ENCODE peak calls at places on chromosomes 1 and 21, in five cellular contexts. O is HCT116, W is left ventricle myocardium inferior, S is BE2C, P is mammary epithelial cell. H is an unnamed sample.

GRCh38 chr1:201916649-201917249 is 28.1 kb downstream of the SHISA4 start:
- DNase-seq in W (peak; percentile 41), S (peak; percentile 90), P (peak; percentile 61), O (no peak), H (peak; percentile 92)

GRCh38 chr1:12616709-12617373 is 1.2 kb downstream of the DHRS3 start:
- DNase-seq in P (peak; percentile 49), S (no peak), O (no peak), W (peak; percentile 39), H (peak; percentile 40)

GRCh38 chr1:178513278-178513983 is 522 bp downstream of the TEX35 start:
- DNase-seq in P (no peak), W (peak; percentile 49), O (no peak), S (no peak), H (no peak)

GRCh38 chr1:66251521-66251920 is 282.4 kb upstream of the SGIP1 start:
- DNase-seq in O (no peak), P (peak; percentile 41), S (no peak), W (no peak), H (no peak)

GRCh38 chr1:231719485-231720183 is 93.0 kb downstream of the DISC1 start:
- DNase-seq in O (no peak), S (no peak), W (no peak), P (no peak), H (no peak)

GRCh38 chr1:110672753-110673108 is 2.0 kb downstream of the KCNA3 start:
- DNase-seq in O (no peak), S (no peak), P (no peak), W (no peak), H (no peak)

GRCh38 chr1:59638172-59638800 is 176.5 kb upstream of the HOOK1 start:
- DNase-seq in O (no peak), S (no peak), P (peak; percentile 36), W (no peak), H (peak; percentile 38)

GRCh38 chr1:94335950-94336349 is 82.2 kb upstream of the ABCD3 start:
- DNase-seq in P (peak; percentile 80), O (peak; percentile 93), S (peak; percentile 59), W (no peak), H (peak; percentile 81)

GRCh38 chr1:21175670-21176581 is 771 bp downstream of the EIF4G3 start:
- DNase-seq in O (no peak), P (no peak), S (peak; percentile 24), W (peak; percentile 36), H (peak; percentile 51)

GRCh38 chr1:156096640-156097391 is 14.6 kb upstream of the MEX3A start:
- DNase-seq in O (peak; percentile 54), S (peak; percentile 93), W (peak; percentile 91), P (peak; percentile 77), H (peak; percentile 93)

GRCh38 chr1:30083800-30084464 is 639.5 kb downstream of the MATN1 start:
- DNase-seq in S (no peak), O (no peak), W (no peak), P (peak; percentile 45), H (peak; percentile 21)

GRCh38 chr1:34378968-34379729 is 202.4 kb downstream of the C1orf94 start:
- DNase-seq in S (no peak), O (no peak), P (no peak), W (no peak), H (no peak)

GRCh38 chr1:187943606-187944403 is 1115.1 kb downstream of the PLA2G4A start:
- DNase-seq in W (no peak), P (no peak), S (no peak), O (no peak), H (no peak)

GRCh38 chr21:41411449-41412089 is 14.5 kb upstream of the MX1 start:
- DNase-seq in S (no peak), P (peak; percentile 7), O (no peak), W (no peak), H (no peak)

GRCh38 chr1:201011616-201012015 is 11.9 kb downstream of the KIF21B start:
- DNase-seq in W (no peak), S (peak; percentile 61), P (no peak), O (no peak), H (no peak)

GRCh38 chr1:17215545-17215890 is 10.6 kb downstream of the PADI1 start:
- DNase-seq in P (peak; percentile 86), O (no peak), W (no peak), S (no peak), H (no peak)

GRCh38 chr1:57162607-57163235 is 196.9 kb upstream of the C8B start:
- DNase-seq in O (no peak), S (no peak), P (no peak), W (peak; percentile 44), H (no peak)

DNA sequence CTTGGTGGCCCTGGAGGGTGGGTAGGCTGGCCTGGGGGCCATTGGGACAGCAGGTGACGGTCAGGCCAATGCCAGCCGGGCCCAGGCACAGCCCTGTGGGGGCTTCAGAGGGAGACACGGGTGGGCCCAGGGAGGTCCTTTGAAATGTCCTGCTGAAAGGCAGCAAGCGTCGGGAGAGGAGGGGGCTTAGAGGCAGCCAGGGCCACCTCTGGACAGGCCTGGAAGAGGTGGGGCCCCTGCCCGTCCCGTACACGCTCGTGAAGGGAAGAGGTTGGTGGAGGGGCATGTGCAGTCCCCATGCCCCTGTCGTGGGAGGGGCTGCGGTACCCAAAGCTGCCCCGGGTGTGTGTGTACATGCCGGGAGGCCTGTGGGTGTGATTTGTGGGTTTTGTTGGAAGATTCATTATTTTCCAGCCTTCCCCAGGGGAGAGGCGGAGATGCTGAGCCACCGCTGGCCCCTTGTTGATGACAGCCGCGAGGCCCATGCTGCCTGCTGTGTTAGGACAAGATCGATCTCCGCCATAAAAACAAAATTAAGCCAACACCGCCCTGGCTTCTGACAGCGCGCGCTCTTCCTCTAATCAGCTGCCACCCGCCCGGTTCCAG is 3.4 kb upstream of the PLCH2 start:
- DNase-seq in W (no peak), P (no peak), S (no peak), O (no peak), H (no peak)
- H3K4me1 ChIP-seq in W (peaks cover 8% of the 10 kb centered on the region), P (peaks cover 3% of the 10 kb centered on the region), S (peaks cover 41% of the 10 kb centered on the region), O (no peaks in the 10 kb centered on the region), H (no peaks in the 10 kb centered on the region)

DNA sequence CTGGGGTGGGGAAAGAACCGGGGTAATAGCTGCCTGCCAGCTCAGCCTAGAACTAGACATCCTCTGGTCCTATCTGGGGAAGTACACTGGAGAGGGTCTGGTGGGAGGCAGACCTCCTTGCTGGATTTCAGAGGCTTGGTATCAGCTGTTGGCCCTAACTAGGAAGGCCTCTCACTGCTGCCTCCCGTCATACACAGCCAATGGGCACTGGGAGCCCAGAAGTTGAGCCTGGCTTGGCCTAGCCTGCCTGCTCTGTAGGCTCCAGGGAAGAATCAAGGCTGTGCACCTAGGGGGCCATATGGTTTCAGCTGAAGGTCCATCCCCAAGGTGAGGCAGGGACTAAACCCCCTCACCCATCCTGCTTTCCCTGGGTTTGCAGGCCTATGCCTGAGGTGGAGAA is 4.3 kb upstream of the MUTYH start:
- DNase-seq in P (no peak), S (no peak), O (no peak), W (no peak), H (no peak)
- H3K36me3 ChIP-seq in P (peaks cover 16% of the 10 kb centered on the region), S (peaks cover 11% of the 10 kb centered on the region), O (peaks cover 35% of the 10 kb centered on the region), W (peaks cover 34% of the 10 kb centered on the region), H (no peaks in the 10 kb centered on the region)

GRCh38 chr1:14413809-14414208 is 184.7 kb upstream of the KAZN start:
- DNase-seq in S (no peak), P (no peak), W (no peak), O (no peak), H (no peak)

GRCh38 chr1:14420686-14421085 is 177.8 kb upstream of the KAZN start:
- DNase-seq in W (no peak), P (no peak), O (no peak), S (no peak), H (no peak)

GRCh38 chr1:14412235-14412634 is 186.2 kb upstream of the KAZN start:
- DNase-seq in W (no peak), P (no peak), S (no peak), O (no peak), H (no peak)

DNA sequence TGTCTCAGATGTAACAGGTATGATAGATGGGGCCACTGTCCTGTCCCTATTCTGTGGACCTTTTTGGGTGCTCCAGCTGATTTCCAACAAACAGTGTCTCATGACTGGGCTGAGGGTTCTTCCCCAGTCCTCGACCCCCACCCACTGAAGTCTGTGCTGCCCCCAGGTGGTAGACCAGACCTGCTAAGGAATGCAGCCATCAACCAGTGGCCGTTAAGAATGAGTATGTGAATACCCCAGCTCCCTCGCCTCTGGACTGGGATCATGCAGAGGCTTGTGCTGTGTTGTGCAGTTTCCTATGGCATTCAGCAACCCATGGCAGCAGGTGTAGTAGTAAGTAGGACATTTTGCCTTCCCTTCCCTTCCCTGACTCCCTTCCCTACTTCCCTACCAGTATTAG is 183.1 kb upstream of the KAZN start:
- DNase-seq in P (no peak), S (peak; percentile 7), O (no peak), W (no peak), H (no peak)
- TF ChIP-seq CTCF in P (no peak), S (peak; percentile 18), O (peak; percentile 35), W (no peak), H (no peak)

DNA sequence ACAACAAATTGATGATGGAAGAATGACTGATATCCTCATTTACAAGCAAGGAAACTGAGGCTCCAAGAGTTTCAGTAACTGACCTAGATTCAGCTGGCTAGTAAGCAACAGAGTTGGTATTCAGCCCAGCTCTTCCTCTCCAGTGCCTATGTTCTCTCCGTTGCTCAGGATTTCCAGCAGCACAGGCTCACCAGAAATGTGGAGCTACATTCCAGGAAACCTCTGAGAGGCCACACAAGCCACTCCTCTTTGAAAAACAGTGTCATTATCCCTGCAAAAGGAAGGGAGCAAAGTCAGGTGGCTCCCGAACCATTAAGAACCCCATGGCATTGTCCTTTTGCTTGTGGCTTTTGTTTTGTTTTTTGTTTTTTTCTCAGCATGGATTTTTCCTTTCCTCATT is 40.6 kb upstream of the DUSP10 start:
- DNase-seq in O (no peak), S (no peak), P (no peak), W (no peak), H (no peak)
- H3K4me1 ChIP-seq in O (no peaks in the 10 kb centered on the region), S (no peaks in the 10 kb centered on the region), P (no peaks in the 10 kb centered on the region), W (no peaks in the 10 kb centered on the region), H (no peaks in the 10 kb centered on the region)

GRCh38 chr1:3629561-3630160 is 4.8 kb downstream of the TPRG1L start:
- DNase-seq in W (no peak), P (no peak), O (no peak), S (no peak), H (no peak)

GRCh38 chr1:3630914-3631313 is 6.1 kb downstream of the TPRG1L start:
- DNase-seq in P (no peak), S (no peak), O (no peak), W (no peak), H (no peak)

GRCh38 chr1:3631330-3631729 is 6.5 kb downstream of the TPRG1L start:
- DNase-seq in O (no peak), W (no peak), P (no peak), S (no peak), H (no peak)

GRCh38 chr1:3631865-3632264 is 7.0 kb downstream of the TPRG1L start:
- DNase-seq in S (no peak), O (no peak), P (no peak), W (no peak), H (no peak)

GRCh38 chr1:3630161-3630611 is 5.4 kb downstream of the TPRG1L start:
- DNase-seq in O (no peak), S (no peak), W (no peak), P (no peak), H (no peak)
- H3K36me3 ChIP-seq in O (peaks cover 13% of the 10 kb centered on the region), S (no peaks in the 10 kb centered on the region), W (peaks cover 81% of the 10 kb centered on the region), P (peaks cover 7% of the 10 kb centered on the region), H (no peaks in the 10 kb centered on the region)

DNA sequence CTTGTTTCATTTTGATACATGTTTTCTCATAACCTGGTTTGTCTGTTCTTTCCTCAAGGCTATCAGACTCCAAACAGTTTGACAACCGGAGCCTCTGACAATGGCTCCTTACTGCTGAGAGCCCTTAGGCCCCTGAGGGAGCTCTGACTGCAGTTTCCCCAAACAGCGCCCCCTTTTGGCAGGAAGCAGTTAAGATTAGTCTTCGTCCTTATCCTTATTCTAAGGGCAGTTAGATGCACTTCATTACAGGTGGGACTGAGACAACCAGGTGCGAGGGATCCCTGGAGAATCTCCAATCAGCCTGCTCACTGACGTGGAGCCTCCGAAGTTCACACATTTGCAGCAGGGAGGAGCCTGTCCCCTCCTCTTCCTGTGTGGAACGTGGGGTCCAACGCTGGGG is 393.1 kb downstream of the BRINP3 start:
- DNase-seq in W (no peak), S (peak; percentile 23), O (peak; percentile 4), P (no peak), H (no peak)
- TF ChIP-seq CTCF in W (no peak), S (peak; percentile 52), O (peak; percentile 66), P (peak; percentile 33), H (no peak)

H was measured in uterus.